ENCODE peak calls at places on chromosomes 11 and 22, in five cellular contexts. One of them, this sample, is unnamed. For H3K4me1, the result is how much of the 10 kb centered on the place peaks cover.

GRCh38 chr22:35212996-35213395 is 44.3 kb upstream of the HMGXB4 start:
- DNase-seq in H9: no peak
- DNase-seq in cardiac muscle cell: no peak
- DNase-seq in right lobe of liver: no peak
- DNase-seq in IMR-90: no peak
- DNase-seq in this sample: no peak

GRCh38 chr22:39808087-39808486 is 85.5 kb downstream of the ENTHD1 start:
- DNase-seq in cardiac muscle cell: peak
- DNase-seq in right lobe of liver: no peak
- DNase-seq in IMR-90: peak
- DNase-seq in H9: peak
- DNase-seq in this sample: no peak

GRCh38 chr11:11281626-11282025 is 71.4 kb downstream of the CSNK2A3 start:
- DNase-seq in H9: no peak
- DNase-seq in IMR-90: no peak
- DNase-seq in cardiac muscle cell: no peak
- DNase-seq in right lobe of liver: no peak
- DNase-seq in this sample: no peak

GRCh38 chr11:2515401-2516275 is 70.8 kb downstream of the KCNQ1 start:
- DNase-seq in IMR-90: no peak
- DNase-seq in H9: no peak
- DNase-seq in cardiac muscle cell: no peak
- DNase-seq in right lobe of liver: no peak
- DNase-seq in this sample: peak

GRCh38 chr11:108853864-108854263 is 189.0 kb downstream of the DDX10 start:
- DNase-seq in cardiac muscle cell: no peak
- DNase-seq in H9: no peak
- DNase-seq in IMR-90: no peak
- DNase-seq in right lobe of liver: no peak
- DNase-seq in this sample: no peak

GRCh38 chr11:46102843-46103242 is 18.4 kb downstream of the PHF21A start:
- DNase-seq in IMR-90: no peak
- DNase-seq in H9: no peak
- DNase-seq in cardiac muscle cell: no peak
- DNase-seq in right lobe of liver: no peak
- DNase-seq in this sample: no peak

GRCh38 chr11:62452261-62452660 is 33.4 kb downstream of the SCGB1A1 start:
- DNase-seq in right lobe of liver: no peak
- DNase-seq in cardiac muscle cell: no peak
- DNase-seq in H9: no peak
- DNase-seq in IMR-90: no peak
- DNase-seq in this sample: no peak

GRCh38 chr11:34132261-34132965 is 27.0 kb downstream of the NAT10 start:
- DNase-seq in cardiac muscle cell: no peak
- DNase-seq in right lobe of liver: no peak
- DNase-seq in H9: no peak
- DNase-seq in IMR-90: no peak
- DNase-seq in this sample: no peak

GRCh38 chr11:131042041-131042390 is 125.7 kb upstream of the SNX19 start:
- DNase-seq in IMR-90: no peak
- DNase-seq in right lobe of liver: no peak
- DNase-seq in cardiac muscle cell: no peak
- DNase-seq in H9: no peak
- DNase-seq in this sample: no peak

GRCh38 chr22:40279017-40279416 is 67.3 kb upstream of the ADSL start:
- DNase-seq in IMR-90: no peak
- DNase-seq in cardiac muscle cell: no peak
- DNase-seq in H9: no peak
- DNase-seq in right lobe of liver: no peak
- DNase-seq in this sample: no peak

GRCh38 chr11:104547996-104548661 is 350.1 kb downstream of the CASP12 start:
- DNase-seq in cardiac muscle cell: peak
- DNase-seq in right lobe of liver: no peak
- DNase-seq in H9: no peak
- DNase-seq in IMR-90: peak
- DNase-seq in this sample: no peak

GRCh38 chr11:69089258-69089657 is 40.5 kb downstream of the TPCN2 start:
- DNase-seq in cardiac muscle cell: peak
- DNase-seq in H9: no peak
- DNase-seq in right lobe of liver: no peak
- DNase-seq in IMR-90: peak
- DNase-seq in this sample: peak

GRCh38 chr22:20552913-20553401 is 45.5 kb downstream of the MED15 start:
- DNase-seq in H9: no peak
- DNase-seq in cardiac muscle cell: peak
- DNase-seq in right lobe of liver: no peak
- DNase-seq in IMR-90: peak
- DNase-seq in this sample: no peak

GRCh38 chr22:39797528-39798147 is 95.9 kb downstream of the ENTHD1 start:
- DNase-seq in right lobe of liver: no peak
- DNase-seq in cardiac muscle cell: no peak
- DNase-seq in H9: no peak
- DNase-seq in IMR-90: no peak
- DNase-seq in this sample: no peak

GRCh38 chr22:44192098-44192810 is 11.5 kb downstream of the PARVG start:
- DNase-seq in H9: peak
- DNase-seq in right lobe of liver: peak
- DNase-seq in cardiac muscle cell: peak
- DNase-seq in IMR-90: no peak
- DNase-seq in this sample: peak

GRCh38 chr11:62923634-62924411 is 2.7 kb upstream of the CHRM1 start:
- DNase-seq in H9: no peak
- DNase-seq in cardiac muscle cell: no peak
- DNase-seq in right lobe of liver: no peak
- DNase-seq in IMR-90: no peak
- DNase-seq in this sample: peak

GRCh38 chr11:73314121-73314948 is 6.3 kb downstream of the ARHGEF17 start:
- DNase-seq in cardiac muscle cell: peak
- DNase-seq in IMR-90: peak
- DNase-seq in right lobe of liver: no peak
- DNase-seq in H9: no peak
- DNase-seq in this sample: peak
- TF ChIP-seq CTCF in cardiac muscle cell: no peak
- TF ChIP-seq CTCF in IMR-90: no peak
- TF ChIP-seq CTCF in right lobe of liver: no peak
- TF ChIP-seq CTCF in H9: no peak
- TF ChIP-seq CTCF in this sample: no peak

DNA sequence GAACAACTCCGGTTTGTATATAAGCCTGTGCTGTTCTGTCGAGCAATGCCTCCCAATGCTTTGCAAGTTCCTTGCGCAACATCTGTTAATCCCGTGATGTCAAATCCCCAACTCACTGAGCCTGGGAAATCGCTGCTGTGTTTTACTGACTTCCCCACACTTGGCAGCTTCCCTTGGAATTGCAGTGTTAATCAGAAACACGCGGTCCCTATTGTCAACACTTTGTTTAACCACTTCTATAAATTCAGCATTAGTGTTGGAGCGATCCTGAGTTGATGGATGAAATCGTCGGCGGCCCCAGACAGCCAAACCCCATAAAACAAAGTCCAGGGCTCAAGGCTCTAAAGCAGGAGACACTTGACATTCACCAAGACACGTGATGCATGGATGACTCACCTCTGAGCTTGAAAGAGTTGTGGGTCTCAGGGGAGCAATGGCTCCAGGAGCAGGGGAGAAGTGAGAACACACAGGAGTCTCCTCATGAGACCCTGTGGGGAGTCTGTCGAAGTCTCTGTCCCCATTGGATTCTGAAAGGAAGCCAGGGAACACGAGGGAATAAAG is 555.3 kb downstream of the MIAT start:
- DNase-seq in right lobe of liver: no peak
- DNase-seq in cardiac muscle cell: peak
- DNase-seq in IMR-90: peak
- DNase-seq in H9: no peak
- DNase-seq in this sample: no peak
- H3K27ac ChIP-seq in right lobe of liver: no peak
- H3K27ac ChIP-seq in cardiac muscle cell: no peak
- H3K27ac ChIP-seq in IMR-90: peak
- H3K27ac ChIP-seq in H9: no peak
- H3K27ac ChIP-seq in this sample: no peak

GRCh38 chr11:119688362-119688761 is 40.6 kb downstream of the NECTIN1 start:
- DNase-seq in IMR-90: no peak
- DNase-seq in cardiac muscle cell: no peak
- DNase-seq in right lobe of liver: no peak
- DNase-seq in H9: no peak
- DNase-seq in this sample: no peak

GRCh38 chr11:119691701-119692546 is 37.1 kb downstream of the NECTIN1 start:
- DNase-seq in H9: no peak
- DNase-seq in right lobe of liver: no peak
- DNase-seq in cardiac muscle cell: no peak
- DNase-seq in IMR-90: no peak
- DNase-seq in this sample: no peak

GRCh38 chr11:119687220-119688046 is 41.6 kb downstream of the NECTIN1 start:
- DNase-seq in H9: no peak
- DNase-seq in IMR-90: no peak
- DNase-seq in right lobe of liver: no peak
- DNase-seq in cardiac muscle cell: no peak
- DNase-seq in this sample: no peak

GRCh38 chr11:119691020-119691666 is 37.9 kb downstream of the NECTIN1 start:
- DNase-seq in H9: no peak
- DNase-seq in cardiac muscle cell: no peak
- DNase-seq in IMR-90: no peak
- DNase-seq in right lobe of liver: no peak
- DNase-seq in this sample: no peak

DNA sequence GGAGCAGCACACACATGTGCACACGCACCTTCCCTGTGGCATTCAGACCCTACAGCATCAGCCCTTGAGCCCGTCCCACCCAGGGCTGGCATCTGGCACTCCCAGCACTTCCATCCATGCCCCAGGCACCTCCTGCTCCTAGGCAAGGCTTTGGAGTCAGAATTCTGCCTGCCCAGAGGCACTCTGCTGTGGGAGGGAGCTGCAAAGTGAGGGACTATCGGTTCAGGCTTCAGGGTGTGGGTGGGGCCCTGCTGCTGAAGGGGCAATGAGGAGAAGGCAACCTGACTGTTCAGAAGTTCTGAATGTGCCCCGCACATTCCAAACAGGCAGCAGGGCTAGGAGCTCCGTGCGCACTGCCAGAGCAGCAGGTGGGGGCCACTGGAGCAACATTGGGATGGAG is 39.7 kb downstream of the NECTIN1 start:
- DNase-seq in right lobe of liver: no peak
- DNase-seq in IMR-90: no peak
- DNase-seq in cardiac muscle cell: no peak
- DNase-seq in H9: no peak
- DNase-seq in this sample: no peak
- H3K4me1 ChIP-seq in right lobe of liver: under half
- H3K4me1 ChIP-seq in IMR-90: under half
- H3K4me1 ChIP-seq in cardiac muscle cell: under half
- H3K4me1 ChIP-seq in H9: under half
- H3K4me1 ChIP-seq in this sample: under half

GRCh38 chr22:23384451-23384850 is 195.6 kb downstream of the IGLL1 start:
- DNase-seq in right lobe of liver: no peak
- DNase-seq in IMR-90: no peak
- DNase-seq in H9: no peak
- DNase-seq in cardiac muscle cell: no peak
- DNase-seq in this sample: peak

GRCh38 chr22:23386245-23386631 is 193.9 kb downstream of the IGLL1 start:
- DNase-seq in cardiac muscle cell: no peak
- DNase-seq in IMR-90: no peak
- DNase-seq in right lobe of liver: no peak
- DNase-seq in H9: no peak
- DNase-seq in this sample: peak

GRCh38 chr22:23384899-23385298 is 195.2 kb downstream of the IGLL1 start:
- DNase-seq in H9: no peak
- DNase-seq in IMR-90: no peak
- DNase-seq in cardiac muscle cell: no peak
- DNase-seq in right lobe of liver: no peak
- DNase-seq in this sample: no peak

GRCh38 chr22:23386822-23387580 is 193.1 kb downstream of the IGLL1 start:
- DNase-seq in right lobe of liver: no peak
- DNase-seq in cardiac muscle cell: no peak
- DNase-seq in H9: no peak
- DNase-seq in IMR-90: no peak
- DNase-seq in this sample: peak

DNA sequence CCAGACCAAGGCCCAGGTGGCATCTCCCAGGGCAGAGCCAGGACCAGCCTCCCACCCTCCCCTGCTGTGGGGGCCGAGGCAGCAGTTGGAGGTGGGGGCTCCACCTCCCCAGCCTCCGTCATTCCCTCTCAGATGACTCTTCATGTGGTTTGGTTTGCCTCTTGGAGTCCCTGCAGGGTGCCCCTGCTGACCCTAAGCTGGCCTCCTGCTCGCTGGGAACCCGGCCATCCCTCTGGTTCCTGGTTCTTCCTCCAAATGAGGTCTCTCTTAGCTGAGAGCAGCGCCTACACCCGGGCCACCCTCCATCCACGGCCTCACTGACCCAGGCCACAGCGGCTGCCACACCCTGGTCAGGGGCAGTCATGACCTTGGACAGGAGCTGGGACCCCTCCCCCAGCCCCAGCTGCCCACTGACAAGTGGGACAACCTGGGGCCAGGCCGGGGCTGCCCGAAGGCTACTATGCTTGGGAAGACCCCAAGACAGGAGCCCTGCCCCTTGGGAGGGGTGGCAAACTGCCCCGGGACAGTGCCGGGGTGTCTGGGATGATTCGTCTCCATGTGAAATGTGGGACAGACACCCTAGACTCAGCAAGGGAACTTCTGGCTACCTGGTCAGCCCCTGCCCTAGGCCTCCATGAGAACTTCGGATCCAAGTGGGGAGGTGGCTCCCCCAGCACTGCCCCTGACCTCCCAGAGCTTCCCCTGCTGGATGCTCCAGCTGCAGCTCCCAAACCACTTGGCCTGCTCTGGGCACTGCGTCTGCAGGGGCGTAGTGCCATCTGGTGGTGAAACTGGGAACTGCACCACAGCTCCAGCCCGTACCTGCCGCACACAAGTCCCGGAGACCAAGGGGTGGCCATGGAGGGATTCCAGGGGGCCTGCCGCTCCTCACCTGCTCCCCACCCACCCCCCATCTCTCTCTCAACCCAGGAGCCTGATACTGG is 194.5 kb downstream of the IGLL1 start:
- DNase-seq in H9: peak
- DNase-seq in right lobe of liver: peak
- DNase-seq in cardiac muscle cell: peak
- DNase-seq in IMR-90: peak
- DNase-seq in this sample: peak
- TF ChIP-seq CTCF in H9: peak
- TF ChIP-seq CTCF in right lobe of liver: peak
- TF ChIP-seq CTCF in cardiac muscle cell: peak
- TF ChIP-seq CTCF in IMR-90: peak
- TF ChIP-seq CTCF in this sample: peak

DNA sequence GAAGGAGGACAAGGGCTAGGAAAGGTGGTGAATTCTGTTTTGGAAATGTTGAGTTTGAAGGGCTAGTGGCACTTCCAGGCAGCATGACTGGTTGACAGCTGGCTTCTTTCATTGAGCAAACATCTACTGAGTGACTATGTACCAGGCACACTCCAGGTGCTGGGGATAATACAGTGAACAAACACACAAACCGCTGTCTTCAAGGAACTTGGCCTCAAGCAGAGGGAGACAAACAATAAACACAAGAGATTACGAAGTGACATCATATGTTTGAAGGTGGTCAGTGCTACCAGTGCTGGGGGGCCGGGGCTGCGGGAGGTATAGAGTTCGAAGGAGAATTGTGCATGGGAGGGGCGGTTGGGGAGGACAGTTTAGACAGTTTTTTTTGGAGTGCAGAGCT is 197.0 kb upstream of the SORL1-AS1 start:
- DNase-seq in right lobe of liver: no peak
- DNase-seq in IMR-90: peak
- DNase-seq in H9: no peak
- DNase-seq in cardiac muscle cell: no peak
- DNase-seq in this sample: no peak
- H3K27ac ChIP-seq in right lobe of liver: no peak
- H3K27ac ChIP-seq in IMR-90: no peak
- H3K27ac ChIP-seq in H9: no peak
- H3K27ac ChIP-seq in cardiac muscle cell: no peak
- H3K27ac ChIP-seq in this sample: no peak

GRCh38 chr11:78227906-78228305 is 39.2 kb downstream of the USP35 start:
- DNase-seq in H9: no peak
- DNase-seq in right lobe of liver: no peak
- DNase-seq in cardiac muscle cell: no peak
- DNase-seq in IMR-90: no peak
- DNase-seq in this sample: no peak
- H3K4me1 ChIP-seq in H9: under half
- H3K4me1 ChIP-seq in right lobe of liver: under half
- H3K4me1 ChIP-seq in cardiac muscle cell: under half
- H3K4me1 ChIP-seq in IMR-90: under half
- H3K4me1 ChIP-seq in this sample: under half